ENCODE peak calls at places on chromosomes 4 and X, in ten cellular contexts. One of them, this sample, is unnamed.

GRCh38 chr4:107740950-107741701 is 21.1 kb upstream of the PAPSS1 start:
- DNase-seq in HCT116: no peak
- DNase-seq in testis: peak; percentile 64
- DNase-seq in thyroid gland: peak; percentile 22
- DNase-seq in thoracic aorta: no peak
- DNase-seq in gastrocnemius medialis: peak; percentile 38
- DNase-seq in endothelial cell of umbilical vein: peak; percentile 81
- DNase-seq in PC-3: peak; percentile 21
- DNase-seq in body of pancreas: peak; percentile 41
- DNase-seq in adrenal gland: peak; percentile 64
- DNase-seq in this sample: no peak

GRCh38 chr4:159360549-159360948 is 257.7 kb downstream of the RAPGEF2 start:
- DNase-seq in PC-3: peak; percentile 67
- DNase-seq in gastrocnemius medialis: no peak
- DNase-seq in thoracic aorta: no peak
- DNase-seq in HCT116: no peak
- DNase-seq in testis: no peak
- DNase-seq in endothelial cell of umbilical vein: peak; percentile 49
- DNase-seq in body of pancreas: no peak
- DNase-seq in adrenal gland: no peak
- DNase-seq in thyroid gland: no peak
- DNase-seq in this sample: no peak

GRCh38 chr4:89316187-89316586 is 8.6 kb upstream of the GPRIN3 start:
- DNase-seq in thyroid gland: no peak
- DNase-seq in endothelial cell of umbilical vein: peak; percentile 31
- DNase-seq in thoracic aorta: no peak
- DNase-seq in testis: no peak
- DNase-seq in gastrocnemius medialis: no peak
- DNase-seq in HCT116: no peak
- DNase-seq in adrenal gland: no peak
- DNase-seq in body of pancreas: no peak
- DNase-seq in PC-3: no peak
- DNase-seq in this sample: no peak

GRCh38 chr4:111639876-111640275 is 505.4 kb upstream of the FAM241A start:
- DNase-seq in thyroid gland: no peak
- DNase-seq in gastrocnemius medialis: no peak
- DNase-seq in testis: no peak
- DNase-seq in endothelial cell of umbilical vein: peak; percentile 10
- DNase-seq in HCT116: no peak
- DNase-seq in thoracic aorta: no peak
- DNase-seq in body of pancreas: no peak
- DNase-seq in adrenal gland: no peak
- DNase-seq in PC-3: peak; percentile 11
- DNase-seq in this sample: no peak

GRCh38 chrX:44400588-44400987 is 57.1 kb upstream of the EFHC2 start:
- DNase-seq in thyroid gland: peak; percentile 4
- DNase-seq in thoracic aorta: no peak
- DNase-seq in PC-3: peak; percentile 95
- DNase-seq in testis: peak; percentile 13
- DNase-seq in body of pancreas: peak; percentile 2
- DNase-seq in adrenal gland: no peak
- DNase-seq in endothelial cell of umbilical vein: peak; percentile 3
- DNase-seq in HCT116: peak; percentile 64
- DNase-seq in gastrocnemius medialis: no peak
- DNase-seq in this sample: peak; percentile 37

GRCh38 chr4:112031712-112032328 is 113.4 kb upstream of the FAM241A start:
- DNase-seq in thoracic aorta: no peak
- DNase-seq in body of pancreas: peak; percentile 20
- DNase-seq in gastrocnemius medialis: no peak
- DNase-seq in PC-3: peak; percentile 66
- DNase-seq in adrenal gland: peak; percentile 7
- DNase-seq in thyroid gland: no peak
- DNase-seq in endothelial cell of umbilical vein: peak; percentile 51
- DNase-seq in HCT116: peak; percentile 48
- DNase-seq in testis: peak; percentile 17
- DNase-seq in this sample: no peak

GRCh38 chrX:65697915-65698796 is 30.7 kb downstream of the MSN start:
- DNase-seq in HCT116: no peak
- DNase-seq in body of pancreas: peak; percentile 57
- DNase-seq in gastrocnemius medialis: no peak
- DNase-seq in testis: no peak
- DNase-seq in thoracic aorta: no peak
- DNase-seq in thyroid gland: peak; percentile 77
- DNase-seq in PC-3: no peak
- DNase-seq in adrenal gland: peak; percentile 44
- DNase-seq in endothelial cell of umbilical vein: peak; percentile 55
- DNase-seq in this sample: peak; percentile 80

GRCh38 chr4:3880595-3881120 is 114.5 kb downstream of the ADRA2C start:
- DNase-seq in endothelial cell of umbilical vein: peak; percentile 55
- DNase-seq in thoracic aorta: no peak
- DNase-seq in gastrocnemius medialis: peak; percentile 31
- DNase-seq in testis: peak; percentile 80
- DNase-seq in adrenal gland: peak; percentile 76
- DNase-seq in body of pancreas: peak; percentile 75
- DNase-seq in thyroid gland: peak; percentile 79
- DNase-seq in PC-3: peak; percentile 72
- DNase-seq in HCT116: peak; percentile 35
- DNase-seq in this sample: peak; percentile 74

GRCh38 chr4:181959121-181959520 is 284.1 kb upstream of the TENM3 start:
- DNase-seq in testis: no peak
- DNase-seq in adrenal gland: peak; percentile 56
- DNase-seq in thoracic aorta: no peak
- DNase-seq in HCT116: no peak
- DNase-seq in gastrocnemius medialis: no peak
- DNase-seq in endothelial cell of umbilical vein: no peak
- DNase-seq in thyroid gland: peak; percentile 61
- DNase-seq in body of pancreas: no peak
- DNase-seq in PC-3: peak; percentile 15
- DNase-seq in this sample: no peak

GRCh38 chr4:107669068-107669467 is 51.0 kb downstream of the PAPSS1 start:
- DNase-seq in thyroid gland: no peak
- DNase-seq in body of pancreas: no peak
- DNase-seq in thoracic aorta: no peak
- DNase-seq in endothelial cell of umbilical vein: no peak
- DNase-seq in HCT116: no peak
- DNase-seq in gastrocnemius medialis: no peak
- DNase-seq in testis: no peak
- DNase-seq in PC-3: no peak
- DNase-seq in adrenal gland: no peak
- DNase-seq in this sample: no peak

GRCh38 chr4:182221987-182222386 is 21.2 kb upstream of the TENM3 start:
- DNase-seq in endothelial cell of umbilical vein: no peak
- DNase-seq in thyroid gland: no peak
- DNase-seq in testis: no peak
- DNase-seq in gastrocnemius medialis: no peak
- DNase-seq in HCT116: no peak
- DNase-seq in PC-3: no peak
- DNase-seq in adrenal gland: no peak
- DNase-seq in thoracic aorta: no peak
- DNase-seq in body of pancreas: no peak
- DNase-seq in this sample: no peak

DNA sequence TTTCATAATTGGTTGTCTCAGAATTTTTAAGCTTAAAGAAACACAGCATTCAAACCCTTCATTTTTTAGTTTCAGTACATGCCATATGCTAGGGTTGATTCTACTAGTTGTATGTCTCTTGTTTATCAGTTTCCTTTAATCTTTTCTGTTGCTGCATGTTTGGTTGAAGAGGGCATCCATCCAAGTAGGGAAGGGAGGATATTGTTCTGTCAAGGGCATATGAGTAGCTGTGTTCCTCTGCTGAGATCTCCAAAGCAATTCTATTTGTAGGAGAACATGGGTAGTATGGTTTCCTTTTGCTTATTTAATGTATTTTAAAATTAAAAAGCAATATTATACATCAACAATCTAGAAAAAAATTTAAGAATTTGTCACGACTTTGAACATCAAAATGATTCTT is 167.7 kb downstream of the FHIP1A start:
- DNase-seq in testis: no peak
- DNase-seq in HCT116: no peak
- DNase-seq in body of pancreas: no peak
- DNase-seq in gastrocnemius medialis: no peak
- DNase-seq in thoracic aorta: no peak
- DNase-seq in thyroid gland: no peak
- DNase-seq in adrenal gland: no peak
- DNase-seq in endothelial cell of umbilical vein: no peak
- DNase-seq in PC-3: no peak
- DNase-seq in this sample: no peak
- H3K4me3 ChIP-seq in testis: no peak overlapping the region
- H3K4me3 ChIP-seq in HCT116: no peak overlapping the region
- H3K4me3 ChIP-seq in body of pancreas: no peak overlapping the region
- H3K4me3 ChIP-seq in gastrocnemius medialis: no peak overlapping the region
- H3K4me3 ChIP-seq in thoracic aorta: no peak overlapping the region
- H3K4me3 ChIP-seq in thyroid gland: no peak overlapping the region
- H3K4me3 ChIP-seq in adrenal gland: no peak overlapping the region
- H3K4me3 ChIP-seq in endothelial cell of umbilical vein: no peak overlapping the region
- H3K4me3 ChIP-seq in PC-3: no peak overlapping the region
- H3K4me3 ChIP-seq in this sample: no peak overlapping the region

GRCh38 chr4:77126844-77127614 is 30.0 kb upstream of the CCNG2 start:
- DNase-seq in thoracic aorta: no peak
- DNase-seq in endothelial cell of umbilical vein: no peak
- DNase-seq in body of pancreas: no peak
- DNase-seq in PC-3: no peak
- DNase-seq in testis: no peak
- DNase-seq in adrenal gland: no peak
- DNase-seq in thyroid gland: no peak
- DNase-seq in HCT116: no peak
- DNase-seq in gastrocnemius medialis: no peak
- DNase-seq in this sample: no peak

GRCh38 chr4:77123403-77123802 is 33.6 kb upstream of the CCNG2 start:
- DNase-seq in testis: no peak
- DNase-seq in HCT116: no peak
- DNase-seq in adrenal gland: no peak
- DNase-seq in gastrocnemius medialis: no peak
- DNase-seq in thyroid gland: no peak
- DNase-seq in thoracic aorta: no peak
- DNase-seq in PC-3: no peak
- DNase-seq in endothelial cell of umbilical vein: no peak
- DNase-seq in body of pancreas: no peak
- DNase-seq in this sample: no peak

GRCh38 chr4:77127837-77128621 is 29.0 kb upstream of the CCNG2 start:
- DNase-seq in body of pancreas: no peak
- DNase-seq in gastrocnemius medialis: no peak
- DNase-seq in thoracic aorta: no peak
- DNase-seq in PC-3: no peak
- DNase-seq in endothelial cell of umbilical vein: no peak
- DNase-seq in thyroid gland: no peak
- DNase-seq in testis: no peak
- DNase-seq in adrenal gland: no peak
- DNase-seq in HCT116: no peak
- DNase-seq in this sample: no peak
- H3K4me1 ChIP-seq in body of pancreas: no peaks in the 10 kb centered on the region
- H3K4me1 ChIP-seq in gastrocnemius medialis: no peaks in the 10 kb centered on the region
- H3K4me1 ChIP-seq in thoracic aorta: no peaks in the 10 kb centered on the region
- H3K4me1 ChIP-seq in PC-3: no peaks in the 10 kb centered on the region
- H3K4me1 ChIP-seq in endothelial cell of umbilical vein: no peaks in the 10 kb centered on the region
- H3K4me1 ChIP-seq in thyroid gland: no peaks in the 10 kb centered on the region
- H3K4me1 ChIP-seq in testis: no peaks in the 10 kb centered on the region
- H3K4me1 ChIP-seq in adrenal gland: no peaks in the 10 kb centered on the region
- H3K4me1 ChIP-seq in HCT116: no peaks in the 10 kb centered on the region
- H3K4me1 ChIP-seq in this sample: peaks cover 13% of the 10 kb centered on the region

DNA sequence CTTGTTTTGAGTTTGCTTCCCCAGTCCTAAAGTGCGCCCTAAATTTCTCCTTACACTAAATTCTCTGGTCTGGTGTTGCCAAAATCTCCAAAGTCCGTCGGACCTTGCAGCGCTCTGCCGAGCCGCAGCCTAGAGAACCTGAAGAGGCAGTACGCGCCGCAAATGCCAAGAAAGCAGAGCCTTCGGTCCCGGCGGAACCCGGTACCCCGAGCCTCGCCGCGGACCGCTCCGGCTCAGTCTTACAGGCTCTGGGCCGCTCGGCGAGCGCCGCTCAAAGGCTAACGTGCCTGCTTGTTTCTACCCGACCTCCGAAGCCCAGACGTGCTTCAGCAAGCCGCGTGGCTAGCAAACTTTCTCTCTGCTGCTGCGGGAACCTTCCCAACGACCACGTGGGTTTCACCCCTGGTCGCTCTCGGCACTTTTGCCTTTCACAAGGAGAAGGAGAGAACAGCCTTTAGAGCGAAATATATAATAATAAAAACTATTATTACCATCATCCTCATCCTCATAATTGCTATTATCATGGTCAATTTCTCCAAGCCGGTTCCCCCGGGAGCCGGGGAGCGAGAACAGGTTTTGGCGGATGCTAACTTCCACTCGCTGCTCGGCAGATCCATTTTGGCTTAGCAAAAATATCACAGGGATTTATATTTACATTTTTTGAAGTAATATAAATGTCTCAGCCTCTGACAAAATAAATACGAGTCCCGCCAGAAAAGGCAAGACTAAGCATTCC is 2.2 kb upstream of the HTR2C start:
- DNase-seq in body of pancreas: no peak
- DNase-seq in gastrocnemius medialis: no peak
- DNase-seq in thoracic aorta: no peak
- DNase-seq in adrenal gland: no peak
- DNase-seq in endothelial cell of umbilical vein: no peak
- DNase-seq in HCT116: no peak
- DNase-seq in PC-3: no peak
- DNase-seq in thyroid gland: no peak
- DNase-seq in testis: no peak
- DNase-seq in this sample: no peak
- TF ChIP-seq CTCF in body of pancreas: no peak
- TF ChIP-seq CTCF in gastrocnemius medialis: no peak
- TF ChIP-seq CTCF in thoracic aorta: no peak
- TF ChIP-seq CTCF in adrenal gland: no peak
- TF ChIP-seq CTCF in endothelial cell of umbilical vein: no peak
- TF ChIP-seq CTCF in HCT116: no peak
- TF ChIP-seq CTCF in PC-3: no peak
- TF ChIP-seq CTCF in thyroid gland: no peak
- TF ChIP-seq CTCF in testis: no peak
- TF ChIP-seq CTCF in this sample: no peak

GRCh38 chr4:48538358-48538757 is 48.3 kb downstream of the ZAR1 start:
- DNase-seq in testis: no peak
- DNase-seq in HCT116: no peak
- DNase-seq in body of pancreas: no peak
- DNase-seq in adrenal gland: no peak
- DNase-seq in thyroid gland: no peak
- DNase-seq in thoracic aorta: no peak
- DNase-seq in PC-3: no peak
- DNase-seq in endothelial cell of umbilical vein: peak; percentile 21
- DNase-seq in gastrocnemius medialis: no peak
- DNase-seq in this sample: no peak

GRCh38 chr4:48542888-48543287 is 52.8 kb downstream of the ZAR1 start:
- DNase-seq in thyroid gland: no peak
- DNase-seq in thoracic aorta: no peak
- DNase-seq in adrenal gland: no peak
- DNase-seq in HCT116: no peak
- DNase-seq in body of pancreas: no peak
- DNase-seq in testis: no peak
- DNase-seq in endothelial cell of umbilical vein: no peak
- DNase-seq in PC-3: no peak
- DNase-seq in gastrocnemius medialis: no peak
- DNase-seq in this sample: no peak

GRCh38 chr4:48546336-48546735 is 56.3 kb downstream of the ZAR1 start:
- DNase-seq in testis: peak; percentile 42
- DNase-seq in thyroid gland: peak; percentile 34
- DNase-seq in endothelial cell of umbilical vein: peak; percentile 51
- DNase-seq in adrenal gland: peak; percentile 24
- DNase-seq in PC-3: peak; percentile 39
- DNase-seq in body of pancreas: peak; percentile 20
- DNase-seq in HCT116: peak; percentile 12
- DNase-seq in gastrocnemius medialis: no peak
- DNase-seq in thoracic aorta: no peak
- DNase-seq in this sample: no peak

GRCh38 chr4:48543796-48544195 is 53.7 kb downstream of the ZAR1 start:
- DNase-seq in HCT116: no peak
- DNase-seq in thyroid gland: no peak
- DNase-seq in testis: no peak
- DNase-seq in thoracic aorta: no peak
- DNase-seq in body of pancreas: no peak
- DNase-seq in adrenal gland: no peak
- DNase-seq in gastrocnemius medialis: no peak
- DNase-seq in endothelial cell of umbilical vein: peak; percentile 21
- DNase-seq in PC-3: no peak
- DNase-seq in this sample: no peak
- H3K4me3 ChIP-seq in HCT116: no peak overlapping the region
- H3K4me3 ChIP-seq in thyroid gland: no peak overlapping the region
- H3K4me3 ChIP-seq in testis: no peak overlapping the region
- H3K4me3 ChIP-seq in thoracic aorta: no peak overlapping the region
- H3K4me3 ChIP-seq in body of pancreas: no peak overlapping the region
- H3K4me3 ChIP-seq in adrenal gland: no peak overlapping the region
- H3K4me3 ChIP-seq in gastrocnemius medialis: no peak overlapping the region
- H3K4me3 ChIP-seq in endothelial cell of umbilical vein: no peak overlapping the region
- H3K4me3 ChIP-seq in PC-3: no peak overlapping the region
- H3K4me3 ChIP-seq in this sample: no peak overlapping the region

This sample was measured in lower lobe of right lung.